ENCODE peak calls at places on chromosome 20, in ten cellular contexts. One of them, this sample, is unnamed.

GRCh38 chr20:62275263-62275619 is 27.6 kb upstream of the ADRM1 start:
- DNase-seq in RWPE2: no peak
- DNase-seq in body of pancreas: no peak
- DNase-seq in upper lobe of right lung: no peak
- DNase-seq in AG10803: no peak
- DNase-seq in choroid plexus epithelial cell: no peak
- DNase-seq in heart right ventricle: no peak
- DNase-seq in Panc1: no peak
- DNase-seq in breast epithelium: no peak
- DNase-seq in uterus: no peak
- DNase-seq in this sample: no peak

GRCh38 chr20:2729251-2729713 is 36.7 kb downstream of the EBF4 start:
- DNase-seq in RWPE2: no peak
- DNase-seq in body of pancreas: no peak
- DNase-seq in upper lobe of right lung: no peak
- DNase-seq in AG10803: no peak
- DNase-seq in choroid plexus epithelial cell: no peak
- DNase-seq in heart right ventricle: no peak
- DNase-seq in Panc1: no peak
- DNase-seq in breast epithelium: no peak
- DNase-seq in uterus: no peak
- DNase-seq in this sample: no peak

GRCh38 chr20:19903168-19903676 is 113.9 kb upstream of the NAA20 start:
- DNase-seq in RWPE2: no peak
- DNase-seq in body of pancreas: no peak
- DNase-seq in upper lobe of right lung: no peak
- DNase-seq in AG10803: peak; percentile 28
- DNase-seq in choroid plexus epithelial cell: peak; percentile 78
- DNase-seq in heart right ventricle: peak; percentile 47
- DNase-seq in Panc1: no peak
- DNase-seq in breast epithelium: no peak
- DNase-seq in uterus: no peak
- DNase-seq in this sample: no peak

GRCh38 chr20:63033635-63034510 is 27.1 kb upstream of the BHLHE23 start:
- DNase-seq in RWPE2: peak; percentile 74
- DNase-seq in body of pancreas: no peak
- DNase-seq in upper lobe of right lung: peak; percentile 31
- DNase-seq in AG10803: no peak
- DNase-seq in choroid plexus epithelial cell: no peak
- DNase-seq in heart right ventricle: no peak
- DNase-seq in Panc1: no peak
- DNase-seq in breast epithelium: no peak
- DNase-seq in uterus: no peak
- DNase-seq in this sample: no peak

GRCh38 chr20:35791823-35792222 is 20.0 kb downstream of the PHF20 start:
- DNase-seq in RWPE2: no peak
- DNase-seq in body of pancreas: no peak
- DNase-seq in upper lobe of right lung: peak; percentile 29
- DNase-seq in AG10803: peak; percentile 96
- DNase-seq in choroid plexus epithelial cell: peak; percentile 50
- DNase-seq in heart right ventricle: no peak
- DNase-seq in Panc1: no peak
- DNase-seq in breast epithelium: no peak
- DNase-seq in uterus: no peak
- DNase-seq in this sample: no peak

GRCh38 chr20:61942526-61942925 is 123.2 kb downstream of the TAF4 start:
- DNase-seq in RWPE2: peak; percentile 83
- DNase-seq in body of pancreas: peak; percentile 8
- DNase-seq in upper lobe of right lung: peak; percentile 53
- DNase-seq in AG10803: no peak
- DNase-seq in choroid plexus epithelial cell: no peak
- DNase-seq in heart right ventricle: no peak
- DNase-seq in Panc1: no peak
- DNase-seq in breast epithelium: no peak
- DNase-seq in uterus: no peak
- DNase-seq in this sample: no peak

GRCh38 chr20:3563548-3564177 is 92.8 kb downstream of the ATRN start:
- DNase-seq in RWPE2: no peak
- DNase-seq in body of pancreas: peak; percentile 21
- DNase-seq in upper lobe of right lung: no peak
- DNase-seq in AG10803: peak; percentile 62
- DNase-seq in choroid plexus epithelial cell: peak; percentile 79
- DNase-seq in heart right ventricle: no peak
- DNase-seq in Panc1: peak; percentile 33
- DNase-seq in breast epithelium: no peak
- DNase-seq in uterus: no peak
- DNase-seq in this sample: no peak

GRCh38 chr20:37395921-37396519 is 50.1 kb downstream of the SRC start:
- DNase-seq in RWPE2: peak; percentile 85
- DNase-seq in body of pancreas: no peak
- DNase-seq in upper lobe of right lung: no peak
- DNase-seq in AG10803: no peak
- DNase-seq in choroid plexus epithelial cell: no peak
- DNase-seq in heart right ventricle: no peak
- DNase-seq in Panc1: no peak
- DNase-seq in breast epithelium: no peak
- DNase-seq in uterus: no peak
- DNase-seq in this sample: no peak

GRCh38 chr20:8398289-8399051 is 266.4 kb downstream of the PLCB1 start:
- DNase-seq in RWPE2: no peak
- DNase-seq in body of pancreas: no peak
- DNase-seq in upper lobe of right lung: no peak
- DNase-seq in AG10803: no peak
- DNase-seq in choroid plexus epithelial cell: no peak
- DNase-seq in heart right ventricle: no peak
- DNase-seq in Panc1: no peak
- DNase-seq in breast epithelium: no peak
- DNase-seq in uterus: no peak
- DNase-seq in this sample: no peak
- TF ChIP-seq CTCF in RWPE2: no peak
- TF ChIP-seq CTCF in body of pancreas: no peak
- TF ChIP-seq CTCF in upper lobe of right lung: no peak
- TF ChIP-seq CTCF in AG10803: no peak
- TF ChIP-seq CTCF in choroid plexus epithelial cell: no peak
- TF ChIP-seq CTCF in heart right ventricle: no peak
- TF ChIP-seq CTCF in Panc1: no peak
- TF ChIP-seq CTCF in breast epithelium: no peak
- TF ChIP-seq CTCF in uterus: no peak
- TF ChIP-seq CTCF in this sample: no peak

GRCh38 chr20:22430154-22430745 is 154.1 kb downstream of the FOXA2 start:
- DNase-seq in RWPE2: no peak
- DNase-seq in body of pancreas: no peak
- DNase-seq in upper lobe of right lung: no peak
- DNase-seq in AG10803: no peak
- DNase-seq in choroid plexus epithelial cell: no peak
- DNase-seq in heart right ventricle: no peak
- DNase-seq in Panc1: peak; percentile 45
- DNase-seq in breast epithelium: no peak
- DNase-seq in uterus: no peak
- DNase-seq in this sample: no peak

GRCh38 chr20:22431419-22431818 is 153.0 kb downstream of the FOXA2 start:
- DNase-seq in RWPE2: no peak
- DNase-seq in body of pancreas: no peak
- DNase-seq in upper lobe of right lung: no peak
- DNase-seq in AG10803: no peak
- DNase-seq in choroid plexus epithelial cell: no peak
- DNase-seq in heart right ventricle: no peak
- DNase-seq in Panc1: no peak
- DNase-seq in breast epithelium: no peak
- DNase-seq in uterus: no peak
- DNase-seq in this sample: no peak

GRCh38 chr20:22429175-22430153 is 154.9 kb downstream of the FOXA2 start:
- DNase-seq in RWPE2: no peak
- DNase-seq in body of pancreas: no peak
- DNase-seq in upper lobe of right lung: no peak
- DNase-seq in AG10803: no peak
- DNase-seq in choroid plexus epithelial cell: no peak
- DNase-seq in heart right ventricle: no peak
- DNase-seq in Panc1: no peak
- DNase-seq in breast epithelium: no peak
- DNase-seq in uterus: no peak
- DNase-seq in this sample: no peak

GRCh38 chr20:22428051-22428450 is 156.3 kb downstream of the FOXA2 start:
- DNase-seq in RWPE2: no peak
- DNase-seq in body of pancreas: no peak
- DNase-seq in upper lobe of right lung: no peak
- DNase-seq in AG10803: no peak
- DNase-seq in choroid plexus epithelial cell: no peak
- DNase-seq in heart right ventricle: no peak
- DNase-seq in Panc1: no peak
- DNase-seq in breast epithelium: no peak
- DNase-seq in uterus: no peak
- DNase-seq in this sample: no peak

GRCh38 chr20:22430746-22431168 is 153.6 kb downstream of the FOXA2 start:
- DNase-seq in RWPE2: no peak
- DNase-seq in body of pancreas: no peak
- DNase-seq in upper lobe of right lung: no peak
- DNase-seq in AG10803: no peak
- DNase-seq in choroid plexus epithelial cell: no peak
- DNase-seq in heart right ventricle: no peak
- DNase-seq in Panc1: no peak
- DNase-seq in breast epithelium: no peak
- DNase-seq in uterus: no peak
- DNase-seq in this sample: no peak
- TF ChIP-seq CTCF in RWPE2: no peak
- TF ChIP-seq CTCF in body of pancreas: no peak
- TF ChIP-seq CTCF in upper lobe of right lung: no peak
- TF ChIP-seq CTCF in AG10803: no peak
- TF ChIP-seq CTCF in choroid plexus epithelial cell: no peak
- TF ChIP-seq CTCF in heart right ventricle: no peak
- TF ChIP-seq CTCF in Panc1: no peak
- TF ChIP-seq CTCF in breast epithelium: no peak
- TF ChIP-seq CTCF in uterus: no peak
- TF ChIP-seq CTCF in this sample: no peak

GRCh38 chr20:33668087-33668790 is 1.5 kb downstream of the ACTL10 start:
- DNase-seq in RWPE2: peak; percentile 72
- DNase-seq in body of pancreas: no peak
- DNase-seq in upper lobe of right lung: no peak
- DNase-seq in AG10803: no peak
- DNase-seq in choroid plexus epithelial cell: no peak
- DNase-seq in heart right ventricle: peak; percentile 76
- DNase-seq in Panc1: no peak
- DNase-seq in breast epithelium: no peak
- DNase-seq in uterus: peak; percentile 83
- DNase-seq in this sample: no peak
- TF ChIP-seq CTCF in RWPE2: peak; percentile 89
- TF ChIP-seq CTCF in body of pancreas: no peak
- TF ChIP-seq CTCF in upper lobe of right lung: peak; percentile 83
- TF ChIP-seq CTCF in AG10803: peak; percentile 72
- TF ChIP-seq CTCF in choroid plexus epithelial cell: peak; percentile 80
- TF ChIP-seq CTCF in heart right ventricle: peak; percentile 95
- TF ChIP-seq CTCF in Panc1: no peak
- TF ChIP-seq CTCF in breast epithelium: peak; percentile 93
- TF ChIP-seq CTCF in uterus: peak; percentile 96
- TF ChIP-seq CTCF in this sample: no peak

GRCh38 chr20:31738729-31739549 is at the start of gene TPX2:
- DNase-seq in RWPE2: peak; percentile 100
- DNase-seq in body of pancreas: peak; percentile 96
- DNase-seq in upper lobe of right lung: peak; percentile 95
- DNase-seq in AG10803: peak; percentile 96
- DNase-seq in choroid plexus epithelial cell: peak; percentile 98
- DNase-seq in heart right ventricle: peak; percentile 96
- DNase-seq in Panc1: peak; percentile 100
- DNase-seq in breast epithelium: peak; percentile 95
- DNase-seq in uterus: peak; percentile 90
- DNase-seq in this sample: peak; percentile 88
- TF ChIP-seq CTCF in RWPE2: peak; percentile 43
- TF ChIP-seq CTCF in body of pancreas: peak; percentile 45
- TF ChIP-seq CTCF in upper lobe of right lung: peak; percentile 8
- TF ChIP-seq CTCF in AG10803: peak; percentile 5
- TF ChIP-seq CTCF in choroid plexus epithelial cell: peak; percentile 30
- TF ChIP-seq CTCF in heart right ventricle: peak; percentile 23
- TF ChIP-seq CTCF in Panc1: no peak
- TF ChIP-seq CTCF in breast epithelium: peak; percentile 57
- TF ChIP-seq CTCF in uterus: peak; percentile 13
- TF ChIP-seq CTCF in this sample: peak; percentile 35

GRCh38 chr20:57165427-57166004 is 100.9 kb downstream of the BMP7 start:
- DNase-seq in RWPE2: peak; percentile 75
- DNase-seq in body of pancreas: no peak
- DNase-seq in upper lobe of right lung: no peak
- DNase-seq in AG10803: no peak
- DNase-seq in choroid plexus epithelial cell: no peak
- DNase-seq in heart right ventricle: no peak
- DNase-seq in Panc1: no peak
- DNase-seq in breast epithelium: no peak
- DNase-seq in uterus: no peak
- DNase-seq in this sample: no peak

GRCh38 chr20:57164872-57165271 is 101.6 kb downstream of the BMP7 start:
- DNase-seq in RWPE2: peak; percentile 73
- DNase-seq in body of pancreas: no peak
- DNase-seq in upper lobe of right lung: no peak
- DNase-seq in AG10803: no peak
- DNase-seq in choroid plexus epithelial cell: no peak
- DNase-seq in heart right ventricle: no peak
- DNase-seq in Panc1: no peak
- DNase-seq in breast epithelium: no peak
- DNase-seq in uterus: no peak
- DNase-seq in this sample: no peak

GRCh38 chr20:57167292-57167655 is 99.2 kb downstream of the BMP7 start:
- DNase-seq in RWPE2: no peak
- DNase-seq in body of pancreas: no peak
- DNase-seq in upper lobe of right lung: no peak
- DNase-seq in AG10803: no peak
- DNase-seq in choroid plexus epithelial cell: no peak
- DNase-seq in heart right ventricle: no peak
- DNase-seq in Panc1: no peak
- DNase-seq in breast epithelium: no peak
- DNase-seq in uterus: no peak
- DNase-seq in this sample: no peak

GRCh38 chr20:57167971-57168693 is 98.3 kb downstream of the BMP7 start:
- DNase-seq in RWPE2: no peak
- DNase-seq in body of pancreas: no peak
- DNase-seq in upper lobe of right lung: no peak
- DNase-seq in AG10803: no peak
- DNase-seq in choroid plexus epithelial cell: peak; percentile 10
- DNase-seq in heart right ventricle: peak; percentile 36
- DNase-seq in Panc1: no peak
- DNase-seq in breast epithelium: no peak
- DNase-seq in uterus: no peak
- DNase-seq in this sample: no peak

DNA sequence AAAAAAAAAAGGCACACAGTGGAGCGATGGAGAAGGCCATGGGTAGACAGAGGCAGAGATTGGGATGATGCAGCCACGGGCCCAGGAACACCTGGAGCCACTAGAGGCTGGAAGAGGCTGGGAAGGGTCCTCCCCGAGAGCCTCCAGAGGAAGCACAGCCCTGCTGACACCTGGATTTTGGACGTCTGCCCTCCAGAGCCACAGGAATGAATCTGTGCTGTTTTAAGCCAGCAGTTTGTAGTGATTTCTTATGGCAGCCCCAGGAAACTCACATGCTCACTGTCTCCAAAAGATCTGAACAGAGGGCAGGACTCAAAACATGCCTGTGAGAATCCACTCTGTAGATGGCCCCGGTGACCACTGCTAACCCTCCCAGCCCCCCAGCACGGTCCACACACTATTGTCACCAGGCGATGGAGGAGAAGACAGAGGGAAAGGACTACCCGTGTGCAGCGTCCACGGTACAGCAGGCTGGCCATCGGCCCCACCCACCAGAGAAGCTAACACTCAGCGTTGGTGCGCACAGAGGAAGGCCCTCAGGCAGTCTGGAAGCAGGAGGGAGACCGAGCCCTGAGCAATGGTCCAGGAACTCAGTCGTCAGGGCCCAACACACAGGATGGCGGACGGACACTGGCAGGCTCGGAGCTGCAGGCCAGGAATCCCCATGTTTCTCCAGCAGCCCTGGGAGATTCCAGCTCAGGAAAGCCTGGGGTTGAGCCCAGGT is 99.7 kb downstream of the BMP7 start:
- DNase-seq in RWPE2: peak; percentile 68
- DNase-seq in body of pancreas: no peak
- DNase-seq in upper lobe of right lung: no peak
- DNase-seq in AG10803: no peak
- DNase-seq in choroid plexus epithelial cell: no peak
- DNase-seq in heart right ventricle: no peak
- DNase-seq in Panc1: no peak
- DNase-seq in breast epithelium: no peak
- DNase-seq in uterus: no peak
- DNase-seq in this sample: no peak
- TF ChIP-seq CTCF in RWPE2: no peak
- TF ChIP-seq CTCF in body of pancreas: no peak
- TF ChIP-seq CTCF in upper lobe of right lung: no peak
- TF ChIP-seq CTCF in AG10803: no peak
- TF ChIP-seq CTCF in choroid plexus epithelial cell: no peak
- TF ChIP-seq CTCF in heart right ventricle: no peak
- TF ChIP-seq CTCF in Panc1: no peak
- TF ChIP-seq CTCF in breast epithelium: no peak
- TF ChIP-seq CTCF in uterus: no peak
- TF ChIP-seq CTCF in this sample: no peak